ENCODE peak calls at places on chromosomes 6 and 20, in six cellular contexts. P, G, Q, H, I and U are unnamed samples.

GRCh38 chr6:364609-365540 is 26.7 kb upstream of the IRF4 start:
- DNase-seq in H (no peak), P (peak), Q (no peak), I (no peak), G (no peak), U (no peak)

GRCh38 chr6:144063246-144063743 is 32.1 kb downstream of the SF3B5 start:
- DNase-seq in H (no peak), P (no peak), I (no peak), Q (no peak), G (no peak), U (no peak)

GRCh38 chr20:39800548-39800947 is 838.4 kb downstream of the DHX35 start:
- DNase-seq in P (no peak), H (no peak), Q (peak), I (peak), G (no peak), U (no peak)

GRCh38 chr6:87670707-87671106 is 31.3 kb downstream of the AKIRIN2 start:
- DNase-seq in I (no peak), G (no peak), Q (no peak), H (no peak), P (no peak), U (no peak)

GRCh38 chr6:158004696-158005095 is 23.0 kb downstream of the SYNJ2 start:
- DNase-seq in Q (no peak), I (no peak), H (no peak), G (no peak), P (peak), U (no peak)

GRCh38 chr6:158111987-158112386 is 56.1 kb downstream of the SERAC1 start:
- DNase-seq in G (no peak), P (no peak), I (no peak), Q (no peak), H (no peak), U (no peak)

GRCh38 chr6:43746071-43746470 is 23.9 kb upstream of the VEGFA start:
- DNase-seq in I (no peak), G (no peak), P (no peak), H (no peak), Q (no peak), U (no peak)

GRCh38 chr6:41724638-41725501 is 10.5 kb downstream of the TFEB start:
- DNase-seq in G (no peak), P (no peak), Q (no peak), I (peak), H (no peak), U (no peak)

GRCh38 chr6:157571269-157571668 is 190.3 kb downstream of the ZDHHC14 start:
- DNase-seq in Q (no peak), P (no peak), I (no peak), H (no peak), G (no peak), U (no peak)

GRCh38 chr6:113381957-113382356 is 475.2 kb upstream of the MARCKS start:
- DNase-seq in H (no peak), Q (no peak), I (no peak), G (peak), P (no peak), U (no peak)